ENCODE peak calls at places on chromosomes 6 and 20, in five cellular contexts. A, Z, R, D and L are unnamed samples.

GRCh38 chr20:53550590-53551187 is 43.0 kb downstream of the ZNF217 start:
- DNase-seq in Z (peak; percentile 71), D (no peak), A (no peak), R (no peak), L (no peak)

GRCh38 chr6:108097882-108098281 is 23.3 kb upstream of the OSTM1 start:
- DNase-seq in A (no peak), R (no peak), D (no peak), Z (no peak), L (no peak)

GRCh38 chr20:46400253-46400652 is 6.2 kb downstream of the ELMO2 start:
- DNase-seq in Z (peak; percentile 89), A (no peak), D (no peak), R (no peak), L (no peak)

GRCh38 chr6:45522486-45522885 is 144.8 kb upstream of the SUPT3H start:
- DNase-seq in A (no peak), R (no peak), Z (no peak), D (no peak), L (no peak)

GRCh38 chr20:4522310-4522709 is 199.4 kb upstream of the PRND start:
- DNase-seq in Z (no peak), A (no peak), D (no peak), R (no peak), L (no peak)

GRCh38 chr6:82567621-82568020 is 204.0 kb downstream of the TPBG start:
- DNase-seq in Z (no peak), A (no peak), D (no peak), R (no peak), L (no peak)

GRCh38 chr20:2163312-2163711 is 61.7 kb downstream of the STK35 start:
- DNase-seq in R (no peak), A (no peak), D (no peak), Z (no peak), L (no peak)

GRCh38 chr6:3208096-3208774 is 19.2 kb downstream of the TUBB2B start:
- DNase-seq in R (no peak), Z (peak; percentile 95), A (no peak), D (peak; percentile 40), L (no peak)

GRCh38 chr6:160028487-160029275 is 59.8 kb downstream of the IGF2R start:
- DNase-seq in A (no peak), Z (no peak), D (no peak), R (no peak), L (no peak)

GRCh38 chr6:150622941-150623874 is 23.5 kb downstream of the PLEKHG1 start:
- DNase-seq in R (peak; percentile 72), A (no peak), Z (no peak), D (no peak), L (no peak)

GRCh38 chr6:34536251-34536958 is 19.7 kb downstream of the SPDEF start:
- DNase-seq in R (no peak), D (no peak), Z (no peak), A (no peak), L (no peak)

GRCh38 chr20:7897965-7898364 is 42.3 kb downstream of the HAO1 start:
- DNase-seq in R (no peak), A (no peak), D (no peak), Z (no peak), L (no peak)

GRCh38 chr6:38587766-38588362 is 51.9 kb downstream of the BTBD9 start:
- DNase-seq in R (no peak), Z (no peak), A (no peak), D (no peak), L (no peak)

GRCh38 chr6:142542704-142543233 is 241.0 kb downstream of the ADGRG6 start:
- DNase-seq in A (peak; percentile 36), R (no peak), D (no peak), Z (peak; percentile 81), L (no peak)

GRCh38 chr6:116405147-116405546 is 34.4 kb downstream of the DSE start:
- DNase-seq in D (no peak), Z (peak; percentile 26), A (no peak), R (peak; percentile 42), L (no peak)

GRCh38 chr6:26276841-26277648 is 88.0 kb upstream of the BTN3A2 start:
- DNase-seq in R (no peak), D (no peak), A (no peak), Z (no peak), L (no peak)

GRCh38 chr6:37625591-37626374 is 71.9 kb downstream of the MDGA1 start:
- DNase-seq in D (no peak), R (no peak), Z (no peak), A (no peak), L (no peak)

GRCh38 chr6:149473080-149474052 is 11.4 kb downstream of the ZC3H12D start:
- DNase-seq in R (no peak), D (no peak), A (no peak), Z (no peak), L (no peak)

GRCh38 chr20:24389686-24390085 is 79.7 kb upstream of the SYNDIG1 start:
- DNase-seq in Z (no peak), R (no peak), A (no peak), D (no peak), L (no peak)

GRCh38 chr6:3037578-3038365 is 30.5 kb upstream of the RIPK1 start:
- DNase-seq in D (no peak), R (no peak), A (no peak), Z (no peak), L (no peak)

GRCh38 chr6:124984668-124985338 is 22.6 kb downstream of the RNF217 start:
- DNase-seq in R (no peak), D (no peak), Z (peak; percentile 48), A (no peak), L (no peak)

GRCh38 chr6:111666812-111667211 is 61.1 kb upstream of the TRAF3IP2 start:
- DNase-seq in Z (peak; percentile 73), A (no peak), R (no peak), D (no peak), L (no peak)

GRCh38 chr6:111585969-111586315 is 19.7 kb downstream of the TRAF3IP2 start:
- DNase-seq in Z (no peak), R (no peak), A (no peak), D (no peak), L (no peak)

DNA sequence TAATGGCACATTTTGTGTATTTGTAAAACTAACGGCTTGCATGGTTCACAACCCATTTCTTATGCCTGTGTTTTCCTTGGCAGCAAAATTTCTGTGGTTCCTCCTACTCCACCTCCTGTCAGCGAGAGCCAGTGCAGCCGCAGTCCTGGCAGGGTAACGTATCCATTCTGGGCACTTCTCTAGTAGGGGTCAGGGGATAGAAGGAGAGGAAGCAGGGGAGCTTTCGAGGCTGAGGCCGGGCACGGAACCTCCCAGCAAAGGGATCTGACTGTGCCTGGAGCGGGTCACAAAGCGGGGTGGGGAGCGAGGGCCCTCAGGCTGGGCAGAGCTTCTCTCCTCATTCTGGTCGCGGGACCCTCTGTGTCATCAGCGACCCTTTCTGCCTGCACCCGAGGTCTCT is 58.4 kb downstream of the SYTL3 start:
- DNase-seq in Z (peak; percentile 84), D (no peak), R (no peak), A (no peak), L (no peak)
- TF ChIP-seq CTCF in Z (peak; percentile 28), D (peak; percentile 5), R (no peak), A (no peak), L (no peak)

GRCh38 chr6:138945354-138945753 is 42.7 kb downstream of the REPS1 start:
- DNase-seq in D (no peak), R (no peak), A (no peak), Z (no peak), L (peak; percentile 28)
- TF ChIP-seq CTCF in D (no peak), R (no peak), A (peak; percentile 4), Z (peak; percentile 25), L (peak; percentile 47)

GRCh38 chr20:44849712-44850111 is 35.8 kb upstream of the YWHAB start:
- DNase-seq in R (no peak), A (no peak), Z (no peak), D (no peak), L (no peak)
- TF ChIP-seq CTCF in R (no peak), A (no peak), Z (no peak), D (no peak), L (peak; percentile 30)

GRCh38 chr6:120826253-120826652 is 508.0 kb downstream of the TBC1D32 start:
- DNase-seq in R (no peak), A (peak; percentile 53), Z (peak; percentile 3), D (no peak), L (peak; percentile 66)
- TF ChIP-seq CTCF in R (peak; percentile 43), A (peak; percentile 65), Z (peak; percentile 36), D (no peak), L (peak; percentile 76)

DNA sequence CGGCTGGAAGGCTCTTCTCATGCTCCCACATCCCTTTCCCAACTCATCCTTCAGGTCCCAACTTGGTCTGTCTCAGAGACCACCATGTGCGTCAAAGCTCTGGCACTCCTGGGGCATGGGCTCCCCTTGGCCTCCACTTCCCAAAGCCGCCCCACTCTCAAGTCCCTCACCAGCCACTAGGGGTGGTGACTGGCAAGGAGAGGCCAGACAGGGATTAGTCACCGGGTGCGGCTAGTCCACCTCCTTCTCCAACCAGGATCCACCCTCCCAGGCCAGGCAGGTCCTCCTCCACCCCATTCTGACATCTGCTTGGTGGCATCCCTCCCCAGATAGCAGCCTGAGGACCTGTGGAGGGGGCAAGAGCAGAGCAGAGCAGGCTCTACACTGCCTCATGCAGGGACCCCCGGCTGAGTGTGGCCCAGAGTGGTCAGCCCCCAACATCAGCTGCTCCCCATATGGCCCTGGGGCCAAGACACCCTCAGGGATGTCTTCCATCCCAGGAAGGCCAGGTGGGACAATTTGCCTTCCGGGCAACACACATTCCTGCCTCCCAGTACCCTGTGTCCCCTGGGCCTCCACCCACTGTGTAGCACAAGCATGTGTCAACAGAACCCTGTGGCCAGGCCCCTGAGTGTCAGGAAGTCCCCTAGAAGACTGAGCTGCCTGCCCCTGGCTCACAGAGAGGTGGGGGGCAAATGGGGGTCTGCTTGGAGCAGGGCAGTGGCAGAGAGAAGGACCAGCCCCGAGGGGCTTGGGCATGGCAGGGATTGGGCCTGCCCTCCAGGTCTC is 29.2 kb downstream of the YTHDF1 start:
- DNase-seq in D (no peak), Z (no peak), R (no peak), A (peak; percentile 40), L (no peak)
- TF ChIP-seq CTCF in D (no peak), Z (peak; percentile 26), R (no peak), A (no peak), L (no peak)

DNA sequence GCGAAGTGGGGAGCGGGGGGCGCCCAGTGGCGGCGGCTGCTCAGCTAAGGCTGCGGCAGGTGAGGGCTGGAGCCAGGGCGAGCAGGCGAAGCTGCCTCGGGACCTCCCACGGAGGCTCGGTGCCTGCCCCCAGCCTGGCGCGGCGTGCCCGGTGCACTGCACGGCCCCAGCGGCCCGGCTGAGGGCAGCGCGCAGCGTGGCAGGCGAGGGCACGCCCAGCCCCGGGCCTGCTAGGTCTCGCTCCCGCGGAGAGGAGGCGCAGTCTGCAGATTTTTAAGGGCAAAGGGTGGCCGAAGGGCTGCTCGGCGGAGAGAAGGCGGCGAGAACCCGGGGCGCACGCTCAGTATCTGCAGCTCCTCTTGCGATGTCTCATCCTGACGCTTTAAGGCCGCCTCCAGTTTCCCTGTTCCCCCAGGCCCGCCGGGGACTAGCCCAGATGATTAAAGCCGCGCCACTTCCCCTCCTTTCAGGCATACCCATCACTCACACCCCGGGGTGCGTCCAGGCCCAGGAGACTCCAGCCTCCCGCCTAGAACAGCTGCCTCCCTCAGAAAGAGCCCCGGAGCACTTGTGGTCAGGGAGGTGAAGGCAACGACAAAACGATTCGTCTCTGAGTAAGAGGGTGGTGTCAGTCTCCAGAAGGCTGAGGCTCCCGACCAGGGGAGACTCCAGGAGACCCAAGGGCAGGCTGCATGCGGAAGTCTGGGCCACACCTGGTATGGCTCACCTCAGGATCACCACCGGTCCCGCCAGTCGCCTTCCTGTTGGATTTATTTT is at the start of gene FERMT1:
- DNase-seq in Z (peak; percentile 73), A (peak; percentile 78), R (peak; percentile 35), D (no peak), L (peak; percentile 70)
- TF ChIP-seq CTCF in Z (peak; percentile 18), A (no peak), R (no peak), D (no peak), L (no peak)